ENCODE peak calls at places on chromosomes 12 and 14, in eight cellular contexts. J, D, C, O, R, B, V and K are unnamed samples.

GRCh38 chr12:51907083-51907863 is at the start of gene ACVRL1:
- DNase-seq in J (no peak), D (no peak), C (peak; percentile 59), O (no peak), R (no peak), B (no peak), V (peak; percentile 80), K (peak; percentile 27)

GRCh38 chr14:44846232-44846824 is 115.4 kb downstream of the KLHL28 start:
- DNase-seq in J (no peak), D (no peak), C (peak; percentile 38), O (no peak), R (peak; percentile 55), B (peak; percentile 27), V (no peak), K (no peak)

GRCh38 chr12:52327086-52327829 is 6.1 kb upstream of the KRT83 start:
- DNase-seq in J (peak; percentile 82), D (peak; percentile 70), C (peak; percentile 93), O (peak; percentile 80), R (peak; percentile 91), B (peak; percentile 76), V (peak; percentile 80), K (peak; percentile 86)

GRCh38 chr12:12379831-12380730 is 23.2 kb downstream of the BORCS5 start:
- DNase-seq in J (no peak), D (no peak), C (no peak), O (peak; percentile 38), R (no peak), B (no peak), V (no peak), K (no peak)

GRCh38 chr12:106841471-106842302 is 67.2 kb downstream of the RIC8B start:
- DNase-seq in J (no peak), D (peak; percentile 18), C (peak; percentile 75), O (peak; percentile 39), R (peak; percentile 45), B (no peak), V (no peak), K (no peak)

GRCh38 chr12:45565590-45565989 is 163.9 kb upstream of the ARID2 start:
- DNase-seq in J (no peak), D (no peak), C (no peak), O (no peak), R (no peak), B (no peak), V (no peak), K (no peak)

GRCh38 chr14:91305650-91306431 is 61.3 kb upstream of the GPR68 start:
- DNase-seq in J (no peak), D (no peak), C (no peak), O (no peak), R (no peak), B (no peak), V (peak; percentile 7), K (no peak)

GRCh38 chr14:102928412-102929348 is 6.2 kb downstream of the AMN start:
- DNase-seq in J (peak; percentile 95), D (no peak), C (peak; percentile 24), O (peak; percentile 84), R (peak; percentile 5), B (no peak), V (peak; percentile 94), K (peak; percentile 72)

GRCh38 chr14:61258985-61259384 is 22.2 kb downstream of the TMEM30B start:
- DNase-seq in J (no peak), D (peak; percentile 98), C (no peak), O (no peak), R (peak; percentile 21), B (no peak), V (no peak), K (no peak)

GRCh38 chr12:60123443-60124000 is 527.7 kb downstream of the SLC16A7 start:
- DNase-seq in J (no peak), D (peak; percentile 28), C (no peak), O (no peak), R (peak; percentile 37), B (no peak), V (no peak), K (no peak)

GRCh38 chr12:58540480-58541299 is 379.6 kb downstream of the LRIG3 start:
- DNase-seq in J (peak; percentile 68), D (no peak), C (peak; percentile 89), O (no peak), R (peak; percentile 91), B (peak; percentile 3), V (peak; percentile 78), K (peak; percentile 66)

GRCh38 chr14:75980856-75981255 is 939 bp downstream of the TGFB3 start:
- DNase-seq in J (no peak), D (no peak), C (no peak), O (no peak), R (no peak), B (no peak), V (peak; percentile 69), K (no peak)

GRCh38 chr14:64569108-64570045 is 19.6 kb downstream of the PPP1R36 start:
- DNase-seq in J (no peak), D (peak; percentile 59), C (peak; percentile 91), O (no peak), R (peak; percentile 61), B (no peak), V (peak; percentile 88), K (no peak)

GRCh38 chr14:103782376-103782775 is 65.0 kb downstream of the PPP1R13B start:
- DNase-seq in J (no peak), D (no peak), C (no peak), O (no peak), R (no peak), B (no peak), V (no peak), K (no peak)

GRCh38 chr14:23723911-23724310 is 87.7 kb downstream of the DHRS2 start:
- DNase-seq in J (no peak), D (no peak), C (no peak), O (no peak), R (no peak), B (no peak), V (no peak), K (no peak)

GRCh38 chr14:76576047-76576741 is 185.1 kb upstream of the VASH1 start:
- DNase-seq in J (no peak), D (no peak), C (peak; percentile 72), O (no peak), R (peak; percentile 1), B (no peak), V (no peak), K (peak; percentile 36)

GRCh38 chr14:36767603-36768281 is 106.1 kb downstream of the PAX9 start:
- DNase-seq in J (no peak), D (no peak), C (no peak), O (no peak), R (no peak), B (no peak), V (no peak), K (no peak)

GRCh38 chr12:7282844-7283243 is 21.0 kb upstream of the ACSM4 start:
- DNase-seq in J (no peak), D (no peak), C (no peak), O (no peak), R (no peak), B (peak; percentile 38), V (no peak), K (no peak)

GRCh38 chr12:124392991-124393790 is 98.3 kb downstream of the RFLNA start:
- DNase-seq in J (peak; percentile 91), D (no peak), C (peak; percentile 81), O (no peak), R (peak; percentile 58), B (no peak), V (peak; percentile 96), K (no peak)

DNA sequence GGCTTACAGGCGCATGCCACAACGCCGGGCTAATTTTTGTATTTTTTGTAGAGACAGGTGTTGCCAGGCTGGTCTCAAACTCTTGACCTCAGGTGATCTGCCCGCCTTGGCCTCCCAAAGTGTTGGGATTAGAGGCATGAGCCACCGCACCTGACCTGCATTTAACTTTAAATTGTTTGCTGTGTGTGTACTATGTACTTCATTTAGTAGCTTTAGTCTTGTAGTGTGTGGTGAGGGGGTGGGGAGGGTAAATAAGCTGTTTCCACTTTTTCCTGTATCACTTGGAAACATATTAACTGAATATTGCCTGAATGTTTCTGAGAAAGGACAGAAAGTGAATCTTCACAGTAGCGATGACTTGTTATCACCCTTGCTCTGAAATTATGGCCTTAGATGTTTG is 8.5 kb downstream of the DLST start:
- DNase-seq in J (no peak), D (no peak), C (no peak), O (no peak), R (no peak), B (no peak), V (no peak), K (no peak)
- H3K36me3 ChIP-seq in J (peaks cover 90% of the 10 kb centered on the region), D (peaks cover 19% of the 10 kb centered on the region), C (peaks cover 26% of the 10 kb centered on the region), O (peaks cover 62% of the 10 kb centered on the region), R (peaks cover 48% of the 10 kb centered on the region), B (peaks cover 8% of the 10 kb centered on the region), V (peaks cover 36% of the 10 kb centered on the region), K (peaks cover 91% of the 10 kb centered on the region)

DNA sequence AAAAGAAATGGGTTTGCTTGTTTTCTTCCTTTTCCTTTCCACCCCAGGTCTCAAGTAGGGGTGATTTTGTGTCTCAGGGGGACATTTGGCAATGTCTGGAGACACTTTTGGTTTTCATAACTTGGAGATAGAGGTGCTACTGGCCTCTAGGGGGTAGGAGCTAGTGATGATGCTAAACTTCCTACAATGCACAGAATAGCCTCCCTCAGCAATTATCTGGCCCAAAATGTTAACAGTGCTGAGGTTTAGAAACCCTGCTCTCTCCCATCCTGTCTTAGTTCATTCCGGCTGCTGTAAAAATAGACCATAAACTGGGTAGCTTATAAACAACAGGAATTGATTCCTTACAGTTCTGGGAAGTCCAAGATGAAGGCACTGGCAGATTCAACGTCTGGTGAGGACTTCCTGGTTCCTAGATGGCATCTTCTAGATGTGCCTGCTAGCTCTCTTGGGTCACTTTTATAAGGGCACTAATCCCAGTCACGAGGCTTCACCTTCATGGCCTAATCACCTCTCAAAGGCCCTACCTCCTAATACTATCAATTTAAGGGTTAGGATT is 7.4 kb upstream of the GAS2L3 start:
- DNase-seq in J (no peak), D (no peak), C (no peak), O (no peak), R (no peak), B (no peak), V (no peak), K (no peak)
- TF ChIP-seq CTCF in J (no peak), D (no peak), C (no peak), O (no peak), R (no peak), B (no peak), V (no peak), K (no peak)

DNA sequence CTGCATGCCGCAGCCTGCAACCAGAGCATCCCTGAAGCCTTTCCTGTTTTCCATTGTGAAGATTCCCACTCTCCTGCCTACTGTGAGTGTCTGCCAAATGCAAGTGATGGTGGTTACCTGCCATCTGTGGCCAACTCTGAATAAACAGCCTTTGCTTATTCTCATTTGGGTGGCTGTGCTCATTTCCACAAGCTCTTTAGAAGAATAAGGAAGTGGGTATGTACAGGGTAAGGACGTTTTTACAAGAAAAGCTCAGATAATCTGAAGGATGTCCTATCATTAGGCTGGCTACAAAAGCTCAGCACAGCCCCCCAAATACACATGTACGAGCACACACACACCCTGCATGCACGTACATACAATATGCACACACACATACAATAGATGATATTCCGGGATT is 7.3 kb upstream of the RNASE1 start:
- DNase-seq in J (no peak), D (no peak), C (no peak), O (no peak), R (no peak), B (no peak), V (no peak), K (no peak)
- H3K36me3 ChIP-seq in J (no peaks in the 10 kb centered on the region), D (no peaks in the 10 kb centered on the region), C (no peaks in the 10 kb centered on the region), O (no peaks in the 10 kb centered on the region), R (no peaks in the 10 kb centered on the region), B (no peaks in the 10 kb centered on the region), V (no peaks in the 10 kb centered on the region), K (no peaks in the 10 kb centered on the region)

DNA sequence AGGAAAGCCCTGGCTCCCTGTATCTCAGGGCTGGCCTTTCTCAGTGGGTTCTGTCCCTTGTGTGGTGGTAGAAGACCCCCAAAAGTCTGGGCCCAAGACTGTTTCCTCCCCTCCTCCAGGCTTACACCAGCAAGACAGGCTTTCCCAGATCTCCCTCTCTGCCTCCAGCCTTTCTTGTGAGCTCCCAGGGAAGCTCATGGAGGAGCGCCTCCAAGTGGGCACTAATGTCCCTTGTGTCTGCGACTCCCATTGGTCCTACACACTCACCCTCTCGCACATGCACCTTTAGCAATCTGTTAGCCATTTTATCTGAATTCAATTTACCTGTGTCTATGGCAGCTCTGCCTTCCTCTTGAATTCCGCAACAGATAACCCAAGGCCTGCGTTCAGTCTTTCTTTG is 251.1 kb upstream of the CAND1 start:
- DNase-seq in J (no peak), D (no peak), C (no peak), O (no peak), R (no peak), B (no peak), V (no peak), K (no peak)
- TF ChIP-seq CTCF in J (no peak), D (no peak), C (no peak), O (no peak), R (no peak), B (no peak), V (no peak), K (no peak)